ENCODE peak calls at places on chromosomes 12 and 14, in eight cellular contexts. G is NCI-H1694; M is NCI-H1417; T is stimulated activated CD4-positive, alpha-beta T cell treated with anti-CD3 and anti-CD28 coated beads, Interleukin-4, amount 100 ng/mL, for 1 hour; Y is AG08395; V is EL; H is lung microvascular endothelial cell; U is tibial artery. W is an unnamed sample.

GRCh38 chr12:76460807-76461206 is 98.8 kb downstream of the OSBPL8 start:
- DNase-seq in T (no peak), Y (no peak), V (no peak), U (no peak), M (no peak), G (no peak), H (no peak), W (no peak)

GRCh38 chr14:37253905-37254304 is 56.2 kb downstream of the MIPOL1 start:
- DNase-seq in V (peak), H (no peak), M (peak), T (no peak), Y (peak), U (no peak), G (no peak), W (no peak)

GRCh38 chr12:89678225-89678624 is 30.4 kb downstream of the ATP2B1 start:
- DNase-seq in V (no peak), G (no peak), U (no peak), T (no peak), M (no peak), H (no peak), Y (no peak), W (no peak)

GRCh38 chr14:53764846-53765245 is 191.8 kb downstream of the BMP4 start:
- DNase-seq in G (no peak), M (no peak), U (no peak), V (no peak), H (no peak), Y (no peak), T (no peak), W (no peak)

GRCh38 chr14:106417224-106418049 is 891.1 kb downstream of the TMEM121 start:
- DNase-seq in Y (no peak), M (no peak), V (peak), U (no peak), G (peak), T (peak), H (peak), W (peak)

GRCh38 chr14:52313493-52313881 is 625 bp upstream of the PTGER2 start:
- DNase-seq in M (no peak), Y (no peak), H (peak), V (no peak), G (no peak), T (no peak), U (no peak), W (no peak)

GRCh38 chr14:79911762-79912161 is 299.5 kb downstream of the DIO2 start:
- DNase-seq in G (no peak), T (no peak), M (no peak), V (no peak), H (no peak), U (no peak), Y (no peak), W (no peak)

GRCh38 chr12:71710276-71711125 is 24.6 kb downstream of the TMEM19 start:
- DNase-seq in U (no peak), G (no peak), V (peak), T (no peak), Y (peak), H (no peak), M (no peak), W (no peak)

GRCh38 chr12:68376901-68377300 is 44.7 kb upstream of the MDM1 start:
- DNase-seq in T (no peak), V (no peak), Y (no peak), H (no peak), U (no peak), G (no peak), M (no peak), W (no peak)

GRCh38 chr12:109678732-109679131 is 34.9 kb upstream of the FAM222A start:
- DNase-seq in M (peak), Y (no peak), V (no peak), H (no peak), U (no peak), G (peak), T (no peak), W (no peak)

GRCh38 chr14:90577661-90578282 is 180.9 kb downstream of the CALM1 start:
- DNase-seq in V (no peak), M (no peak), G (no peak), Y (no peak), T (no peak), U (no peak), H (no peak), W (no peak)

GRCh38 chr12:82954572-82954971 is 267.9 kb downstream of the TMTC2 start:
- DNase-seq in H (no peak), G (no peak), V (no peak), M (no peak), Y (no peak), T (no peak), U (no peak), W (no peak)

GRCh38 chr12:131713349-131713748 is 2.5 kb downstream of the SFSWAP start:
- DNase-seq in U (no peak), G (no peak), H (no peak), M (no peak), V (no peak), T (no peak), Y (no peak), W (no peak)

GRCh38 chr14:91573528-91573893 is 63.4 kb upstream of the PPP4R3A start:
- DNase-seq in M (no peak), T (no peak), V (no peak), G (no peak), Y (no peak), H (no peak), U (no peak), W (no peak)

GRCh38 chr12:94263011-94263786 is 114.8 kb downstream of the PLXNC1 start:
- DNase-seq in T (peak), Y (no peak), H (no peak), G (no peak), M (no peak), U (no peak), V (no peak), W (peak)

GRCh38 chr12:54217774-54218221 is 29.0 kb upstream of the SMUG1 start:
- DNase-seq in H (no peak), U (no peak), T (no peak), Y (no peak), M (peak), V (no peak), G (no peak), W (peak)

GRCh38 chr12:66636771-66637170 is 42.1 kb downstream of the GRIP1 start:
- DNase-seq in G (no peak), M (no peak), U (peak), H (no peak), Y (no peak), V (no peak), T (no peak), W (no peak)

GRCh38 chr14:25086081-25086480 is 36.1 kb upstream of the STXBP6 start:
- DNase-seq in G (no peak), V (no peak), Y (no peak), U (no peak), T (no peak), H (no peak), M (peak), W (no peak)

GRCh38 chr12:91053951-91054715 is 3.7 kb downstream of the KERA start:
- DNase-seq in T (no peak), V (peak), M (peak), G (no peak), H (peak), U (no peak), Y (peak), W (no peak)

GRCh38 chr12:63845726-63846125 is 1.2 kb downstream of the SRGAP1 start:
- DNase-seq in U (no peak), Y (peak), H (no peak), G (no peak), V (peak), M (peak), T (no peak), W (no peak)

GRCh38 chr12:25553083-25553482 is at the start of gene LMNTD1:
- DNase-seq in H (no peak), M (no peak), Y (peak), V (peak), T (no peak), U (no peak), G (no peak), W (no peak)

GRCh38 chr14:89444044-89444443 is 27.0 kb upstream of the FOXN3 start:
- DNase-seq in H (peak), V (no peak), G (no peak), T (peak), M (no peak), Y (no peak), U (no peak), W (no peak)

GRCh38 chr14:25833341-25834121 is 764.3 kb downstream of the NOVA1 start:
- DNase-seq in Y (no peak), T (no peak), G (peak), V (no peak), H (peak), U (no peak), M (peak), W (no peak)

GRCh38 chr12:119676573-119676972 is 8.6 kb downstream of the PRKAB1 start:
- DNase-seq in U (no peak), H (no peak), M (no peak), V (no peak), G (no peak), T (no peak), Y (no peak), W (no peak)

GRCh38 chr12:115988193-115988592 is 289.3 kb downstream of the MED13L start:
- DNase-seq in G (no peak), U (no peak), T (no peak), V (no peak), H (no peak), Y (no peak), M (no peak), W (no peak)

GRCh38 chr12:95116773-95117172 is 43.4 kb upstream of the NR2C1 start:
- DNase-seq in V (no peak), T (no peak), U (no peak), M (no peak), H (no peak), G (no peak), Y (no peak), W (no peak)

GRCh38 chr14:30607156-30607780 is 14.9 kb upstream of the SCFD1 start:
- DNase-seq in H (no peak), V (peak), T (no peak), M (no peak), U (no peak), Y (peak), G (no peak), W (no peak)